ENCODE peak calls at places on chromosomes 1 and 21, in nine cellular contexts. One of them, this sample, is unnamed.

GRCh38 chr1:67722292-67722944 is 37.4 kb downstream of the GADD45A start:
- DNase-seq in SHP77: no peak
- DNase-seq in activated T-helper 1 cell treated with Interleukin-2 at 50 U/mL for 16 hours: no peak
- DNase-seq in T-helper 1 cell: no peak
- DNase-seq in NCI-H510A treated with DMSO at 0.1 percent for 48 hours: no peak
- DNase-seq in ureter: no peak
- DNase-seq in mesenchymal stem cell: no peak
- DNase-seq in NCI-H1694: no peak
- DNase-seq in activated gamma-delta T cell treated with Interleukin-2 at 50 U/mL for 16 hours: no peak
- DNase-seq in this sample: no peak

GRCh38 chr1:18638818-18639193 is 8.2 kb downstream of the PAX7 start:
- DNase-seq in SHP77: no peak
- DNase-seq in activated T-helper 1 cell treated with Interleukin-2 at 50 U/mL for 16 hours: no peak
- DNase-seq in T-helper 1 cell: no peak
- DNase-seq in NCI-H510A treated with DMSO at 0.1 percent for 48 hours: no peak
- DNase-seq in ureter: no peak
- DNase-seq in mesenchymal stem cell: no peak
- DNase-seq in NCI-H1694: no peak
- DNase-seq in activated gamma-delta T cell treated with Interleukin-2 at 50 U/mL for 16 hours: no peak
- DNase-seq in this sample: no peak

GRCh38 chr1:94416901-94417701 is 1.1 kb upstream of the ABCD3 start:
- DNase-seq in SHP77: no peak
- DNase-seq in activated T-helper 1 cell treated with Interleukin-2 at 50 U/mL for 16 hours: no peak
- DNase-seq in T-helper 1 cell: no peak
- DNase-seq in NCI-H510A treated with DMSO at 0.1 percent for 48 hours: peak
- DNase-seq in ureter: no peak
- DNase-seq in mesenchymal stem cell: peak
- DNase-seq in NCI-H1694: no peak
- DNase-seq in activated gamma-delta T cell treated with Interleukin-2 at 50 U/mL for 16 hours: no peak
- DNase-seq in this sample: no peak

GRCh38 chr1:15757575-15758401 is 807 bp upstream of the FBLIM1 start:
- DNase-seq in SHP77: no peak
- DNase-seq in activated T-helper 1 cell treated with Interleukin-2 at 50 U/mL for 16 hours: no peak
- DNase-seq in T-helper 1 cell: no peak
- DNase-seq in NCI-H510A treated with DMSO at 0.1 percent for 48 hours: no peak
- DNase-seq in ureter: no peak
- DNase-seq in mesenchymal stem cell: peak
- DNase-seq in NCI-H1694: no peak
- DNase-seq in activated gamma-delta T cell treated with Interleukin-2 at 50 U/mL for 16 hours: no peak
- DNase-seq in this sample: no peak

GRCh38 chr21:33241846-33242245 is 12.1 kb downstream of the IFNAR2 start:
- DNase-seq in SHP77: no peak
- DNase-seq in activated T-helper 1 cell treated with Interleukin-2 at 50 U/mL for 16 hours: no peak
- DNase-seq in T-helper 1 cell: peak
- DNase-seq in NCI-H510A treated with DMSO at 0.1 percent for 48 hours: peak
- DNase-seq in ureter: no peak
- DNase-seq in mesenchymal stem cell: no peak
- DNase-seq in NCI-H1694: no peak
- DNase-seq in activated gamma-delta T cell treated with Interleukin-2 at 50 U/mL for 16 hours: no peak
- DNase-seq in this sample: no peak

GRCh38 chr21:41593051-41593783 is 85.3 kb upstream of the TMPRSS2 start:
- DNase-seq in SHP77: no peak
- DNase-seq in activated T-helper 1 cell treated with Interleukin-2 at 50 U/mL for 16 hours: no peak
- DNase-seq in T-helper 1 cell: no peak
- DNase-seq in NCI-H510A treated with DMSO at 0.1 percent for 48 hours: no peak
- DNase-seq in ureter: no peak
- DNase-seq in mesenchymal stem cell: no peak
- DNase-seq in NCI-H1694: no peak
- DNase-seq in activated gamma-delta T cell treated with Interleukin-2 at 50 U/mL for 16 hours: no peak
- DNase-seq in this sample: no peak

GRCh38 chr1:64292399-64292798 is 89.0 kb downstream of the UBE2U start:
- DNase-seq in SHP77: no peak
- DNase-seq in activated T-helper 1 cell treated with Interleukin-2 at 50 U/mL for 16 hours: no peak
- DNase-seq in T-helper 1 cell: no peak
- DNase-seq in NCI-H510A treated with DMSO at 0.1 percent for 48 hours: no peak
- DNase-seq in ureter: no peak
- DNase-seq in mesenchymal stem cell: no peak
- DNase-seq in NCI-H1694: no peak
- DNase-seq in activated gamma-delta T cell treated with Interleukin-2 at 50 U/mL for 16 hours: no peak
- DNase-seq in this sample: no peak

GRCh38 chr21:42042651-42043050 is 28.5 kb upstream of the UMODL1 start:
- DNase-seq in SHP77: no peak
- DNase-seq in activated T-helper 1 cell treated with Interleukin-2 at 50 U/mL for 16 hours: no peak
- DNase-seq in T-helper 1 cell: no peak
- DNase-seq in NCI-H510A treated with DMSO at 0.1 percent for 48 hours: no peak
- DNase-seq in ureter: no peak
- DNase-seq in mesenchymal stem cell: no peak
- DNase-seq in NCI-H1694: no peak
- DNase-seq in activated gamma-delta T cell treated with Interleukin-2 at 50 U/mL for 16 hours: no peak
- DNase-seq in this sample: no peak

GRCh38 chr1:156145622-156146005 is 7.8 kb upstream of the SEMA4A start:
- DNase-seq in SHP77: no peak
- DNase-seq in activated T-helper 1 cell treated with Interleukin-2 at 50 U/mL for 16 hours: no peak
- DNase-seq in T-helper 1 cell: no peak
- DNase-seq in NCI-H510A treated with DMSO at 0.1 percent for 48 hours: no peak
- DNase-seq in ureter: no peak
- DNase-seq in mesenchymal stem cell: no peak
- DNase-seq in NCI-H1694: no peak
- DNase-seq in activated gamma-delta T cell treated with Interleukin-2 at 50 U/mL for 16 hours: no peak
- DNase-seq in this sample: no peak

GRCh38 chr1:90850925-90851710 is 134.0 kb upstream of the BARHL2 start:
- DNase-seq in SHP77: peak
- DNase-seq in activated T-helper 1 cell treated with Interleukin-2 at 50 U/mL for 16 hours: peak
- DNase-seq in T-helper 1 cell: peak
- DNase-seq in NCI-H510A treated with DMSO at 0.1 percent for 48 hours: peak
- DNase-seq in ureter: peak
- DNase-seq in mesenchymal stem cell: peak
- DNase-seq in NCI-H1694: peak
- DNase-seq in activated gamma-delta T cell treated with Interleukin-2 at 50 U/mL for 16 hours: peak
- DNase-seq in this sample: peak

GRCh38 chr1:58774027-58774426 is 9.8 kb downstream of the JUN start:
- DNase-seq in SHP77: no peak
- DNase-seq in activated T-helper 1 cell treated with Interleukin-2 at 50 U/mL for 16 hours: no peak
- DNase-seq in T-helper 1 cell: no peak
- DNase-seq in NCI-H510A treated with DMSO at 0.1 percent for 48 hours: no peak
- DNase-seq in ureter: no peak
- DNase-seq in mesenchymal stem cell: no peak
- DNase-seq in NCI-H1694: no peak
- DNase-seq in activated gamma-delta T cell treated with Interleukin-2 at 50 U/mL for 16 hours: no peak
- DNase-seq in this sample: no peak

This sample was measured in DMS153.